ENCODE peak calls at places on chromosomes 3 and 15, in seven cellular contexts. One of them, this sample, is unnamed.

GRCh38 chr3:45664558-45664957 is 24.6 kb upstream of the SACM1L start:
- DNase-seq in NAMALWA: peak; percentile 70
- DNase-seq in activated T-cell treated with anti-CD3 and anti-CD28 coated beads, Interleukin-2, amount 50 U/mL, for 1 hour: peak; percentile 75
- DNase-seq in NCI-H2029 treated with DMSO at 0.1 percent for 48 hours: no peak
- DNase-seq in fibroblast of gingiva: no peak
- DNase-seq in GM12891: peak; percentile 48
- DNase-seq in pons: no peak
- DNase-seq in this sample: no peak

GRCh38 chr15:77083381-77084160 is 12.7 kb upstream of the TSPAN3 start:
- DNase-seq in NAMALWA: peak; percentile 95
- DNase-seq in activated T-cell treated with anti-CD3 and anti-CD28 coated beads, Interleukin-2, amount 50 U/mL, for 1 hour: peak; percentile 57
- DNase-seq in NCI-H2029 treated with DMSO at 0.1 percent for 48 hours: peak; percentile 59
- DNase-seq in fibroblast of gingiva: peak; percentile 18
- DNase-seq in GM12891: peak; percentile 64
- DNase-seq in pons: peak; percentile 74
- DNase-seq in this sample: peak; percentile 86

GRCh38 chr3:14228611-14229470 is 50.2 kb downstream of the LSM3 start:
- DNase-seq in NAMALWA: no peak
- DNase-seq in activated T-cell treated with anti-CD3 and anti-CD28 coated beads, Interleukin-2, amount 50 U/mL, for 1 hour: no peak
- DNase-seq in NCI-H2029 treated with DMSO at 0.1 percent for 48 hours: peak; percentile 67
- DNase-seq in fibroblast of gingiva: no peak
- DNase-seq in GM12891: no peak
- DNase-seq in pons: no peak
- DNase-seq in this sample: no peak

GRCh38 chr3:138441742-138442141 is 7.3 kb downstream of the ESYT3 start:
- DNase-seq in NAMALWA: no peak
- DNase-seq in activated T-cell treated with anti-CD3 and anti-CD28 coated beads, Interleukin-2, amount 50 U/mL, for 1 hour: no peak
- DNase-seq in NCI-H2029 treated with DMSO at 0.1 percent for 48 hours: no peak
- DNase-seq in fibroblast of gingiva: peak; percentile 24
- DNase-seq in GM12891: no peak
- DNase-seq in pons: no peak
- DNase-seq in this sample: no peak

GRCh38 chr3:177928156-177928555 is 608.1 kb upstream of the KCNMB2 start:
- DNase-seq in NAMALWA: no peak
- DNase-seq in activated T-cell treated with anti-CD3 and anti-CD28 coated beads, Interleukin-2, amount 50 U/mL, for 1 hour: no peak
- DNase-seq in NCI-H2029 treated with DMSO at 0.1 percent for 48 hours: no peak
- DNase-seq in fibroblast of gingiva: peak; percentile 64
- DNase-seq in GM12891: no peak
- DNase-seq in pons: no peak
- DNase-seq in this sample: no peak

GRCh38 chr3:24472358-24472757 is 22.3 kb downstream of the THRB start:
- DNase-seq in NAMALWA: no peak
- DNase-seq in activated T-cell treated with anti-CD3 and anti-CD28 coated beads, Interleukin-2, amount 50 U/mL, for 1 hour: no peak
- DNase-seq in NCI-H2029 treated with DMSO at 0.1 percent for 48 hours: no peak
- DNase-seq in fibroblast of gingiva: no peak
- DNase-seq in GM12891: no peak
- DNase-seq in pons: no peak
- DNase-seq in this sample: no peak

GRCh38 chr3:159158213-159158612 is 356.4 kb downstream of the MFSD1 start:
- DNase-seq in NAMALWA: no peak
- DNase-seq in activated T-cell treated with anti-CD3 and anti-CD28 coated beads, Interleukin-2, amount 50 U/mL, for 1 hour: no peak
- DNase-seq in NCI-H2029 treated with DMSO at 0.1 percent for 48 hours: no peak
- DNase-seq in fibroblast of gingiva: no peak
- DNase-seq in GM12891: no peak
- DNase-seq in pons: peak; percentile 55
- DNase-seq in this sample: no peak

GRCh38 chr15:68598171-68599152 is 19.7 kb downstream of the CORO2B start:
- DNase-seq in NAMALWA: no peak
- DNase-seq in activated T-cell treated with anti-CD3 and anti-CD28 coated beads, Interleukin-2, amount 50 U/mL, for 1 hour: no peak
- DNase-seq in NCI-H2029 treated with DMSO at 0.1 percent for 48 hours: no peak
- DNase-seq in fibroblast of gingiva: peak; percentile 80
- DNase-seq in GM12891: no peak
- DNase-seq in pons: no peak
- DNase-seq in this sample: no peak

GRCh38 chr15:78619022-78619950 is 1.5 kb downstream of the CHRNA3 start:
- DNase-seq in NAMALWA: no peak
- DNase-seq in activated T-cell treated with anti-CD3 and anti-CD28 coated beads, Interleukin-2, amount 50 U/mL, for 1 hour: no peak
- DNase-seq in NCI-H2029 treated with DMSO at 0.1 percent for 48 hours: no peak
- DNase-seq in fibroblast of gingiva: no peak
- DNase-seq in GM12891: no peak
- DNase-seq in pons: no peak
- DNase-seq in this sample: no peak

GRCh38 chr3:46947981-46948791 is 28.4 kb downstream of the CCDC12 start:
- DNase-seq in NAMALWA: no peak
- DNase-seq in activated T-cell treated with anti-CD3 and anti-CD28 coated beads, Interleukin-2, amount 50 U/mL, for 1 hour: peak; percentile 72
- DNase-seq in NCI-H2029 treated with DMSO at 0.1 percent for 48 hours: peak; percentile 44
- DNase-seq in fibroblast of gingiva: no peak
- DNase-seq in GM12891: no peak
- DNase-seq in pons: no peak
- DNase-seq in this sample: peak; percentile 37

GRCh38 chr3:189688296-189688695 is 57.1 kb downstream of the TP63 start:
- DNase-seq in NAMALWA: no peak
- DNase-seq in activated T-cell treated with anti-CD3 and anti-CD28 coated beads, Interleukin-2, amount 50 U/mL, for 1 hour: no peak
- DNase-seq in NCI-H2029 treated with DMSO at 0.1 percent for 48 hours: no peak
- DNase-seq in fibroblast of gingiva: no peak
- DNase-seq in GM12891: no peak
- DNase-seq in pons: no peak
- DNase-seq in this sample: no peak

GRCh38 chr3:113070226-113071220 is 79.7 kb downstream of the GTPBP8 start:
- DNase-seq in NAMALWA: no peak
- DNase-seq in activated T-cell treated with anti-CD3 and anti-CD28 coated beads, Interleukin-2, amount 50 U/mL, for 1 hour: no peak
- DNase-seq in NCI-H2029 treated with DMSO at 0.1 percent for 48 hours: no peak
- DNase-seq in fibroblast of gingiva: peak; percentile 82
- DNase-seq in GM12891: no peak
- DNase-seq in pons: no peak
- DNase-seq in this sample: no peak

GRCh38 chr3:29889230-29889629 is 608.4 kb downstream of the RBMS3 start:
- DNase-seq in NAMALWA: no peak
- DNase-seq in activated T-cell treated with anti-CD3 and anti-CD28 coated beads, Interleukin-2, amount 50 U/mL, for 1 hour: no peak
- DNase-seq in NCI-H2029 treated with DMSO at 0.1 percent for 48 hours: no peak
- DNase-seq in fibroblast of gingiva: peak; percentile 58
- DNase-seq in GM12891: no peak
- DNase-seq in pons: no peak
- DNase-seq in this sample: no peak

GRCh38 chr15:59918994-59919951 is 84.8 kb upstream of the FOXB1 start:
- DNase-seq in NAMALWA: no peak
- DNase-seq in activated T-cell treated with anti-CD3 and anti-CD28 coated beads, Interleukin-2, amount 50 U/mL, for 1 hour: peak; percentile 36
- DNase-seq in NCI-H2029 treated with DMSO at 0.1 percent for 48 hours: no peak
- DNase-seq in fibroblast of gingiva: no peak
- DNase-seq in GM12891: peak; percentile 12
- DNase-seq in pons: no peak
- DNase-seq in this sample: no peak

GRCh38 chr15:72782993-72783562 is 480 bp downstream of the ADPGK start:
- DNase-seq in NAMALWA: peak; percentile 85
- DNase-seq in activated T-cell treated with anti-CD3 and anti-CD28 coated beads, Interleukin-2, amount 50 U/mL, for 1 hour: no peak
- DNase-seq in NCI-H2029 treated with DMSO at 0.1 percent for 48 hours: no peak
- DNase-seq in fibroblast of gingiva: peak; percentile 66
- DNase-seq in GM12891: peak; percentile 26
- DNase-seq in pons: peak; percentile 81
- DNase-seq in this sample: peak; percentile 45

GRCh38 chr15:72342385-72342784 is 22.4 kb upstream of the CELF6 start:
- DNase-seq in NAMALWA: peak; percentile 54
- DNase-seq in activated T-cell treated with anti-CD3 and anti-CD28 coated beads, Interleukin-2, amount 50 U/mL, for 1 hour: peak; percentile 43
- DNase-seq in NCI-H2029 treated with DMSO at 0.1 percent for 48 hours: no peak
- DNase-seq in fibroblast of gingiva: no peak
- DNase-seq in GM12891: no peak
- DNase-seq in pons: no peak
- DNase-seq in this sample: peak; percentile 47

GRCh38 chr3:142973217-142974009 is 9.9 kb upstream of the PAQR9 start:
- DNase-seq in NAMALWA: no peak
- DNase-seq in activated T-cell treated with anti-CD3 and anti-CD28 coated beads, Interleukin-2, amount 50 U/mL, for 1 hour: no peak
- DNase-seq in NCI-H2029 treated with DMSO at 0.1 percent for 48 hours: no peak
- DNase-seq in fibroblast of gingiva: no peak
- DNase-seq in GM12891: no peak
- DNase-seq in pons: peak; percentile 65
- DNase-seq in this sample: peak; percentile 95

GRCh38 chr15:54273928-54274327 is 295.7 kb downstream of the UNC13C start:
- DNase-seq in NAMALWA: peak; percentile 32
- DNase-seq in activated T-cell treated with anti-CD3 and anti-CD28 coated beads, Interleukin-2, amount 50 U/mL, for 1 hour: no peak
- DNase-seq in NCI-H2029 treated with DMSO at 0.1 percent for 48 hours: no peak
- DNase-seq in fibroblast of gingiva: no peak
- DNase-seq in GM12891: no peak
- DNase-seq in pons: no peak
- DNase-seq in this sample: no peak

GRCh38 chr3:71444028-71444860 is 139.3 kb downstream of the FOXP1 start:
- DNase-seq in NAMALWA: peak; percentile 89
- DNase-seq in activated T-cell treated with anti-CD3 and anti-CD28 coated beads, Interleukin-2, amount 50 U/mL, for 1 hour: peak; percentile 72
- DNase-seq in NCI-H2029 treated with DMSO at 0.1 percent for 48 hours: no peak
- DNase-seq in fibroblast of gingiva: no peak
- DNase-seq in GM12891: peak; percentile 25
- DNase-seq in pons: peak; percentile 80
- DNase-seq in this sample: no peak

GRCh38 chr15:69265347-69265955 is 33.3 kb upstream of the PAQR5 start:
- DNase-seq in NAMALWA: peak; percentile 54
- DNase-seq in activated T-cell treated with anti-CD3 and anti-CD28 coated beads, Interleukin-2, amount 50 U/mL, for 1 hour: no peak
- DNase-seq in NCI-H2029 treated with DMSO at 0.1 percent for 48 hours: no peak
- DNase-seq in fibroblast of gingiva: no peak
- DNase-seq in GM12891: no peak
- DNase-seq in pons: peak; percentile 76
- DNase-seq in this sample: peak; percentile 78

GRCh38 chr15:59294961-59295741 is 77.5 kb downstream of the MYO1E start:
- DNase-seq in NAMALWA: no peak
- DNase-seq in activated T-cell treated with anti-CD3 and anti-CD28 coated beads, Interleukin-2, amount 50 U/mL, for 1 hour: no peak
- DNase-seq in NCI-H2029 treated with DMSO at 0.1 percent for 48 hours: no peak
- DNase-seq in fibroblast of gingiva: peak; percentile 81
- DNase-seq in GM12891: no peak
- DNase-seq in pons: no peak
- DNase-seq in this sample: no peak

GRCh38 chr3:24686764-24687163 is 192.1 kb upstream of the THRB start:
- DNase-seq in NAMALWA: no peak
- DNase-seq in activated T-cell treated with anti-CD3 and anti-CD28 coated beads, Interleukin-2, amount 50 U/mL, for 1 hour: no peak
- DNase-seq in NCI-H2029 treated with DMSO at 0.1 percent for 48 hours: no peak
- DNase-seq in fibroblast of gingiva: peak; percentile 29
- DNase-seq in GM12891: no peak
- DNase-seq in pons: no peak
- DNase-seq in this sample: no peak

GRCh38 chr3:59654120-59654952 is 604.5 kb upstream of the CFAP20DC start:
- DNase-seq in NAMALWA: no peak
- DNase-seq in activated T-cell treated with anti-CD3 and anti-CD28 coated beads, Interleukin-2, amount 50 U/mL, for 1 hour: no peak
- DNase-seq in NCI-H2029 treated with DMSO at 0.1 percent for 48 hours: no peak
- DNase-seq in fibroblast of gingiva: peak; percentile 52
- DNase-seq in GM12891: no peak
- DNase-seq in pons: peak; percentile 31
- DNase-seq in this sample: no peak

GRCh38 chr3:140420621-140421357 is 257.1 kb upstream of the TRIM42 start:
- DNase-seq in NAMALWA: no peak
- DNase-seq in activated T-cell treated with anti-CD3 and anti-CD28 coated beads, Interleukin-2, amount 50 U/mL, for 1 hour: no peak
- DNase-seq in NCI-H2029 treated with DMSO at 0.1 percent for 48 hours: no peak
- DNase-seq in fibroblast of gingiva: peak; percentile 64
- DNase-seq in GM12891: no peak
- DNase-seq in pons: no peak
- DNase-seq in this sample: no peak

GRCh38 chr15:66836476-66837030 is 134.5 kb downstream of the SMAD6 start:
- DNase-seq in NAMALWA: no peak
- DNase-seq in activated T-cell treated with anti-CD3 and anti-CD28 coated beads, Interleukin-2, amount 50 U/mL, for 1 hour: no peak
- DNase-seq in NCI-H2029 treated with DMSO at 0.1 percent for 48 hours: no peak
- DNase-seq in fibroblast of gingiva: no peak
- DNase-seq in GM12891: no peak
- DNase-seq in pons: no peak
- DNase-seq in this sample: peak; percentile 85

GRCh38 chr15:95559875-95560394 is 770.6 kb upstream of the NR2F2 start:
- DNase-seq in NAMALWA: no peak
- DNase-seq in activated T-cell treated with anti-CD3 and anti-CD28 coated beads, Interleukin-2, amount 50 U/mL, for 1 hour: no peak
- DNase-seq in NCI-H2029 treated with DMSO at 0.1 percent for 48 hours: no peak
- DNase-seq in fibroblast of gingiva: peak; percentile 79
- DNase-seq in GM12891: no peak
- DNase-seq in pons: no peak
- DNase-seq in this sample: no peak

GRCh38 chr15:39360417-39360816 is 220.5 kb upstream of the THBS1 start:
- DNase-seq in NAMALWA: no peak
- DNase-seq in activated T-cell treated with anti-CD3 and anti-CD28 coated beads, Interleukin-2, amount 50 U/mL, for 1 hour: no peak
- DNase-seq in NCI-H2029 treated with DMSO at 0.1 percent for 48 hours: no peak
- DNase-seq in fibroblast of gingiva: peak; percentile 27
- DNase-seq in GM12891: no peak
- DNase-seq in pons: no peak
- DNase-seq in this sample: no peak

GRCh38 chr3:11672396-11672795 is 28.7 kb upstream of the VGLL4 start:
- DNase-seq in NAMALWA: no peak
- DNase-seq in activated T-cell treated with anti-CD3 and anti-CD28 coated beads, Interleukin-2, amount 50 U/mL, for 1 hour: no peak
- DNase-seq in NCI-H2029 treated with DMSO at 0.1 percent for 48 hours: no peak
- DNase-seq in fibroblast of gingiva: no peak
- DNase-seq in GM12891: no peak
- DNase-seq in pons: no peak
- DNase-seq in this sample: no peak

GRCh38 chr15:68310178-68310810 is 32.7 kb downstream of the FEM1B start:
- DNase-seq in NAMALWA: no peak
- DNase-seq in activated T-cell treated with anti-CD3 and anti-CD28 coated beads, Interleukin-2, amount 50 U/mL, for 1 hour: peak; percentile 5
- DNase-seq in NCI-H2029 treated with DMSO at 0.1 percent for 48 hours: no peak
- DNase-seq in fibroblast of gingiva: no peak
- DNase-seq in GM12891: no peak
- DNase-seq in pons: no peak
- DNase-seq in this sample: no peak

GRCh38 chr15:52790166-52790708 is at the start of gene ONECUT1:
- DNase-seq in NAMALWA: peak; percentile 67
- DNase-seq in activated T-cell treated with anti-CD3 and anti-CD28 coated beads, Interleukin-2, amount 50 U/mL, for 1 hour: peak; percentile 68
- DNase-seq in NCI-H2029 treated with DMSO at 0.1 percent for 48 hours: no peak
- DNase-seq in fibroblast of gingiva: no peak
- DNase-seq in GM12891: peak; percentile 76
- DNase-seq in pons: no peak
- DNase-seq in this sample: peak; percentile 23

GRCh38 chr3:160343132-160343531 is 55.9 kb downstream of the IFT80 start:
- DNase-seq in NAMALWA: peak; percentile 43
- DNase-seq in activated T-cell treated with anti-CD3 and anti-CD28 coated beads, Interleukin-2, amount 50 U/mL, for 1 hour: no peak
- DNase-seq in NCI-H2029 treated with DMSO at 0.1 percent for 48 hours: no peak
- DNase-seq in fibroblast of gingiva: peak; percentile 21
- DNase-seq in GM12891: no peak
- DNase-seq in pons: peak; percentile 31
- DNase-seq in this sample: peak; percentile 26

GRCh38 chr3:185729335-185729715 is 95.5 kb downstream of the IGF2BP2 start:
- DNase-seq in NAMALWA: no peak
- DNase-seq in activated T-cell treated with anti-CD3 and anti-CD28 coated beads, Interleukin-2, amount 50 U/mL, for 1 hour: no peak
- DNase-seq in NCI-H2029 treated with DMSO at 0.1 percent for 48 hours: no peak
- DNase-seq in fibroblast of gingiva: peak; percentile 87
- DNase-seq in GM12891: no peak
- DNase-seq in pons: no peak
- DNase-seq in this sample: no peak

GRCh38 chr15:50358805-50359204 is 3.8 kb upstream of the GABPB1 start:
- DNase-seq in NAMALWA: peak; percentile 70
- DNase-seq in activated T-cell treated with anti-CD3 and anti-CD28 coated beads, Interleukin-2, amount 50 U/mL, for 1 hour: no peak
- DNase-seq in NCI-H2029 treated with DMSO at 0.1 percent for 48 hours: no peak
- DNase-seq in fibroblast of gingiva: peak; percentile 56
- DNase-seq in GM12891: peak; percentile 14
- DNase-seq in pons: no peak
- DNase-seq in this sample: peak; percentile 44

GRCh38 chr3:25182794-25183193 is 245.3 kb upstream of the RARB start:
- DNase-seq in NAMALWA: no peak
- DNase-seq in activated T-cell treated with anti-CD3 and anti-CD28 coated beads, Interleukin-2, amount 50 U/mL, for 1 hour: no peak
- DNase-seq in NCI-H2029 treated with DMSO at 0.1 percent for 48 hours: no peak
- DNase-seq in fibroblast of gingiva: no peak
- DNase-seq in GM12891: no peak
- DNase-seq in pons: no peak
- DNase-seq in this sample: no peak

GRCh38 chr15:89139613-89140499 is 51.6 kb downstream of the ABHD2 start:
- DNase-seq in NAMALWA: no peak
- DNase-seq in activated T-cell treated with anti-CD3 and anti-CD28 coated beads, Interleukin-2, amount 50 U/mL, for 1 hour: no peak
- DNase-seq in NCI-H2029 treated with DMSO at 0.1 percent for 48 hours: no peak
- DNase-seq in fibroblast of gingiva: peak; percentile 16
- DNase-seq in GM12891: no peak
- DNase-seq in pons: peak; percentile 86
- DNase-seq in this sample: peak; percentile 80

GRCh38 chr3:79467721-79468120 is 300.1 kb downstream of the ROBO1 start:
- DNase-seq in NAMALWA: no peak
- DNase-seq in activated T-cell treated with anti-CD3 and anti-CD28 coated beads, Interleukin-2, amount 50 U/mL, for 1 hour: no peak
- DNase-seq in NCI-H2029 treated with DMSO at 0.1 percent for 48 hours: no peak
- DNase-seq in fibroblast of gingiva: no peak
- DNase-seq in GM12891: no peak
- DNase-seq in pons: no peak
- DNase-seq in this sample: no peak

GRCh38 chr3:97848779-97849178 is 27.0 kb downstream of the CRYBG3 start:
- DNase-seq in NAMALWA: no peak
- DNase-seq in activated T-cell treated with anti-CD3 and anti-CD28 coated beads, Interleukin-2, amount 50 U/mL, for 1 hour: no peak
- DNase-seq in NCI-H2029 treated with DMSO at 0.1 percent for 48 hours: no peak
- DNase-seq in fibroblast of gingiva: no peak
- DNase-seq in GM12891: no peak
- DNase-seq in pons: no peak
- DNase-seq in this sample: no peak

GRCh38 chr15:33132722-33133345 is 61.7 kb downstream of the FMN1 start:
- DNase-seq in NAMALWA: peak; percentile 52
- DNase-seq in activated T-cell treated with anti-CD3 and anti-CD28 coated beads, Interleukin-2, amount 50 U/mL, for 1 hour: no peak
- DNase-seq in NCI-H2029 treated with DMSO at 0.1 percent for 48 hours: no peak
- DNase-seq in fibroblast of gingiva: peak; percentile 49
- DNase-seq in GM12891: peak; percentile 11
- DNase-seq in pons: peak; percentile 62
- DNase-seq in this sample: peak; percentile 35